ENCODE peak calls at places on chromosomes 2 and 18, in five cellular contexts. One of them, this sample, is unnamed.

GRCh38 chr2:122843503-122843902 is 1088.1 kb downstream of the TSN start:
- DNase-seq in HepG2: no peak
- DNase-seq in GM12878: no peak
- DNase-seq in K562: no peak
- DNase-seq in SK-N-SH: no peak
- DNase-seq in this sample: no peak

GRCh38 chr18:33317640-33318039 is 122.9 kb downstream of the CCDC178 start:
- DNase-seq in GM12878: no peak
- DNase-seq in SK-N-SH: no peak
- DNase-seq in K562: no peak
- DNase-seq in HepG2: no peak
- DNase-seq in this sample: no peak

GRCh38 chr2:180720861-180721260 is 259.5 kb upstream of the UBE2E3 start:
- DNase-seq in GM12878: no peak
- DNase-seq in HepG2: no peak
- DNase-seq in SK-N-SH: no peak
- DNase-seq in K562: no peak
- DNase-seq in this sample: no peak

GRCh38 chr2:25362564-25363145 is 20.9 kb upstream of the DNMT3A start:
- DNase-seq in SK-N-SH: peak
- DNase-seq in HepG2: no peak
- DNase-seq in K562: no peak
- DNase-seq in GM12878: peak
- DNase-seq in this sample: no peak

GRCh38 chr18:23900979-23901378 is 113.6 kb upstream of the TTC39C start:
- DNase-seq in HepG2: no peak
- DNase-seq in K562: no peak
- DNase-seq in GM12878: no peak
- DNase-seq in SK-N-SH: no peak
- DNase-seq in this sample: no peak

GRCh38 chr2:239339726-239340654 is 60.8 kb downstream of the HDAC4 start:
- DNase-seq in SK-N-SH: no peak
- DNase-seq in HepG2: no peak
- DNase-seq in GM12878: peak
- DNase-seq in K562: no peak
- DNase-seq in this sample: no peak

GRCh38 chr2:71620116-71620515 is 166.8 kb downstream of the DYSF start:
- DNase-seq in HepG2: no peak
- DNase-seq in SK-N-SH: no peak
- DNase-seq in GM12878: no peak
- DNase-seq in K562: no peak
- DNase-seq in this sample: no peak

GRCh38 chr2:88880441-88880953 is 189.0 kb downstream of the RPIA start:
- DNase-seq in K562: peak
- DNase-seq in SK-N-SH: peak
- DNase-seq in GM12878: no peak
- DNase-seq in HepG2: peak
- DNase-seq in this sample: peak

GRCh38 chr2:230475143-230475542 is 59.1 kb downstream of the SP100 start:
- DNase-seq in SK-N-SH: no peak
- DNase-seq in K562: no peak
- DNase-seq in GM12878: no peak
- DNase-seq in HepG2: no peak
- DNase-seq in this sample: no peak

GRCh38 chr2:85053802-85054201 is 79.4 kb upstream of the TCF7L1 start:
- DNase-seq in K562: peak
- DNase-seq in HepG2: peak
- DNase-seq in GM12878: no peak
- DNase-seq in SK-N-SH: no peak
- DNase-seq in this sample: peak

GRCh38 chr2:84443477-84443876 is 15.6 kb downstream of the SUCLG1 start:
- DNase-seq in SK-N-SH: no peak
- DNase-seq in K562: no peak
- DNase-seq in GM12878: no peak
- DNase-seq in HepG2: no peak
- DNase-seq in this sample: no peak

GRCh38 chr2:217832987-217833386 is 169.8 kb downstream of the TNS1 start:
- DNase-seq in HepG2: no peak
- DNase-seq in GM12878: no peak
- DNase-seq in SK-N-SH: no peak
- DNase-seq in K562: no peak
- DNase-seq in this sample: no peak

GRCh38 chr2:101380376-101380775 is 6.9 kb downstream of the CREG2 start:
- DNase-seq in GM12878: no peak
- DNase-seq in K562: no peak
- DNase-seq in SK-N-SH: no peak
- DNase-seq in HepG2: no peak
- DNase-seq in this sample: no peak

GRCh38 chr2:159564081-159564480 is 52.3 kb downstream of the BAZ2B start:
- DNase-seq in SK-N-SH: peak
- DNase-seq in K562: no peak
- DNase-seq in GM12878: no peak
- DNase-seq in HepG2: no peak
- DNase-seq in this sample: no peak

GRCh38 chr2:145012214-145012670 is 492.3 kb upstream of the ZEB2 start:
- DNase-seq in GM12878: no peak
- DNase-seq in HepG2: no peak
- DNase-seq in SK-N-SH: no peak
- DNase-seq in K562: no peak
- DNase-seq in this sample: no peak

GRCh38 chr2:144389151-144389929 is 130.6 kb downstream of the ZEB2 start:
- DNase-seq in SK-N-SH: no peak
- DNase-seq in K562: no peak
- DNase-seq in GM12878: no peak
- DNase-seq in HepG2: no peak
- DNase-seq in this sample: no peak

GRCh38 chr2:183996825-183997823 is 601.2 kb upstream of the ZNF804A start:
- DNase-seq in GM12878: no peak
- DNase-seq in HepG2: no peak
- DNase-seq in SK-N-SH: peak
- DNase-seq in K562: no peak
- DNase-seq in this sample: no peak

GRCh38 chr2:94879314-94879981 is 8.2 kb downstream of the TEKT4 start:
- DNase-seq in K562: no peak
- DNase-seq in SK-N-SH: no peak
- DNase-seq in HepG2: no peak
- DNase-seq in GM12878: no peak
- DNase-seq in this sample: no peak

GRCh38 chr2:187544371-187545080 is 9.7 kb downstream of the TFPI start:
- DNase-seq in SK-N-SH: no peak
- DNase-seq in GM12878: no peak
- DNase-seq in HepG2: no peak
- DNase-seq in K562: no peak
- DNase-seq in this sample: peak

GRCh38 chr2:213162515-213163118 is 11.2 kb upstream of the IKZF2 start:
- DNase-seq in HepG2: no peak
- DNase-seq in SK-N-SH: no peak
- DNase-seq in K562: no peak
- DNase-seq in GM12878: no peak
- DNase-seq in this sample: no peak

DNA sequence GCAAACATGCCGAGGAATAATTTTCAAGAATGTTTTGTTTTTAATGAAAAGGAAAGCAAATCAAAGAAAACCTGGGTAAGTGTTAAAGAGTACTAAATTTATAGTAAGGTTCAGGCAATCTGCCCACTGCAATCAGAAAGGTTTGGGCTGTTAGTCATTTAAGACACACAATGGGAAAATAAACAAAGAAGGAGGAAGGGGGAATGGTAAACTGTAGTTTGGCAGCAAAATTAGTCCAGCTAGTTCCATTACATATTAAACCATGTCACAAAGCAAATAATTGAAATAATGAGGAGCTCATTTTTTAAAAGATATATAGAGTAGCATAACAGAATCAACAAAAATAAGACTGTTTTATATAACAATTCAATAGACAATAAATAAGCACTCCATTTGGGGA is 87.4 kb upstream of the COPS8 start:
- DNase-seq in K562: no peak
- DNase-seq in HepG2: no peak
- DNase-seq in SK-N-SH: no peak
- DNase-seq in GM12878: no peak
- DNase-seq in this sample: no peak
- TF ChIP-seq ZBTB33 in K562: no peak
- TF ChIP-seq ZBTB33 in HepG2: no peak
- TF ChIP-seq ZBTB33 in SK-N-SH: no peak
- TF ChIP-seq ZBTB33 in GM12878: no peak
- TF ChIP-seq ZBTB33 in this sample: no peak

GRCh38 chr2:11326692-11327211 is 17.7 kb downstream of the ROCK2 start:
- DNase-seq in K562: no peak
- DNase-seq in SK-N-SH: no peak
- DNase-seq in HepG2: no peak
- DNase-seq in GM12878: no peak
- DNase-seq in this sample: no peak
- H3K4me3 ChIP-seq in K562: no peak
- H3K4me3 ChIP-seq in SK-N-SH: no peak
- H3K4me3 ChIP-seq in HepG2: no peak
- H3K4me3 ChIP-seq in GM12878: no peak
- H3K4me3 ChIP-seq in this sample: no peak

DNA sequence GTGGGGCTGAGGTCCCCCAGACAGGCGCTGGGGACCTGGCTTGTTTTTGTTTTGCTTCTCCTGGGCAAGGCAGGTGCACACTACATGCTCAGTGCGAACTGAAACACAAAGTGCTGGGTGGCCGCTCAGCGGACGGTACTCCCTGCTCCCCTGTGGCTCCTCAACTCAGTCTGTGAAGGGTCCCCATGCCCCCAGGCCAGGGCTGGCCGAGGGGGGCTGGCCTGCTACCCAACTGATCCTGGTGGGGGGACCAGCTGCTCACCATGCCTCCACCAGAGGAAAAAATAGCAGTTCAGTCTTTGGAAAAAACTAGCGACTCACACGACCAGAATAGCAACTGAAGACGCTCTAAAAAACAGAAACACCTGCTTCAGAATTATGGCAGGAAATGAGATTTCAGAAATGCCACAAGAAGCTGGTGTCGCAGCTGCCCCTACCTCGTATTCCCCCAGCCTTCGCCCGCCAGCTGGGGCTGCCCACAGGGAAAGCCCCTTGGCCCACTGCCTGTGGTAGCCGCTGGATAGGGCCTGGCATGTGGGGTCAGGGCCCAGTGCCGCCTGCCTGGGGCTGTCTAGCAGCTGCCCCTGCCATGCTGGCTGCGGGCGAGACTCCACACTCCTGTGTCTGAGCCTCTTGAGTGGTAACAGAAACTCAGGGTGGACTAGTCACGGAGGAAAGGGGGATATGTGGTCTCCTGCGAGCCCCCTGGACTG is 43.7 kb downstream of the MEX3C start:
- DNase-seq in GM12878: peak
- DNase-seq in HepG2: no peak
- DNase-seq in K562: no peak
- DNase-seq in SK-N-SH: peak
- DNase-seq in this sample: no peak
- TF ChIP-seq JUND in GM12878: no peak
- TF ChIP-seq JUND in HepG2: no peak
- TF ChIP-seq JUND in K562: no peak
- TF ChIP-seq JUND in SK-N-SH: no peak
- TF ChIP-seq JUND in this sample: no peak

DNA sequence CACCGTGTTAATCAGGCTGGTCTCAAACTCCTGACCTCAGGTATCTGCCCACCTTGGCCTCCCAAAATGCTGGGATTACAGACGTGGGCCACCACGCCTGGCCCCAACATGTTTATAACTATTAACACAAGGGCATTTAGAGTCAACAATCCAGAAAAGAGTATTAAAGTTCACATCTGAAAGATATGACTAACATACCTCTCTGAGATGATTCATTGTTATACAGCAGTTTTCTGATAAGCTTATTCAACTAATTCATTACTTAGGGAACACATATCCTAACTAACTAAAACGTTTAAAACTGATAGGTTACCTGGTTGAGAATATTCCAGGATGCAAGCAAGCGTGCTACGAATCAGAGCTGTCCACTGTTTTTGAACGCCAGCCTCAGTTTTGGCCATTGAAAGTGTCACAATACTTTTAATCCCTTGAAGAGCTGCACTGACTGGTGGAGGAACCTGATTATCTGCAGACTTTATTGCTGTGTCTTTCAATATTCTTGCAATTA is 34.0 kb upstream of the STRN start:
- DNase-seq in HepG2: no peak
- DNase-seq in GM12878: no peak
- DNase-seq in SK-N-SH: no peak
- DNase-seq in K562: no peak
- DNase-seq in this sample: no peak
- TF ChIP-seq ZBTB33 in HepG2: no peak
- TF ChIP-seq ZBTB33 in GM12878: no peak
- TF ChIP-seq ZBTB33 in SK-N-SH: no peak
- TF ChIP-seq ZBTB33 in K562: no peak
- TF ChIP-seq ZBTB33 in this sample: no peak

This sample was measured in HCT116.